ENCODE peak calls at places on chromosomes 7 and 10, in six cellular contexts. J is mesendoderm; X is activated CD4-positive, CD25-positive, alpha-beta regulatory T cell treated with anti-CD3 and anti-CD28 coated beads, Interleukin-2, amount 50 U/mL, for 72 hours; S is psoas muscle; H is neural progenitor cell; R is frontal cortex. V is an unnamed sample.

GRCh38 chr10:33258951-33259350 is 75.5 kb downstream of the NRP1 start:
- DNase-seq in J (peak; percentile 62), S (no peak), R (no peak), H (peak; percentile 59), X (no peak), V (peak; percentile 62)

GRCh38 chr7:38873433-38873832 is 35.6 kb downstream of the VPS41 start:
- DNase-seq in S (no peak), J (no peak), H (no peak), X (no peak), R (no peak), V (no peak)

GRCh38 chr10:45444976-45445898 is 71.2 kb downstream of the ALOX5 start:
- DNase-seq in J (no peak), X (no peak), R (peak; percentile 69), S (peak; percentile 47), H (no peak), V (no peak)

GRCh38 chr10:22997102-22997501 is 69.2 kb downstream of the ARMC3 start:
- DNase-seq in X (no peak), H (peak; percentile 16), J (peak; percentile 50), S (no peak), R (no peak), V (no peak)

GRCh38 chr10:94088926-94089381 is 95.2 kb downstream of the PLCE1 start:
- DNase-seq in J (no peak), R (no peak), X (no peak), H (peak; percentile 42), S (no peak), V (no peak)

GRCh38 chr10:125641398-125641797 is 41.6 kb downstream of the TEX36 start:
- DNase-seq in S (no peak), X (no peak), H (no peak), J (no peak), R (no peak), V (no peak)

GRCh38 chr7:73822319-73823173 is 8.2 kb upstream of the CLDN4 start:
- DNase-seq in X (no peak), S (peak; percentile 78), H (peak; percentile 51), J (peak; percentile 57), R (no peak), V (peak; percentile 64)

GRCh38 chr10:794382-794956 is 105.0 kb upstream of the DIP2C start:
- DNase-seq in R (no peak), X (no peak), S (no peak), H (peak; percentile 55), J (peak; percentile 69), V (peak; percentile 35)

GRCh38 chr10:76543655-76544054 is 1094.0 kb downstream of the KCNMA1 start:
- DNase-seq in S (no peak), R (no peak), X (no peak), H (no peak), J (no peak), V (no peak)

GRCh38 chr7:139738101-139738489 is 39.7 kb downstream of the HIPK2 start:
- DNase-seq in S (no peak), J (no peak), R (no peak), X (no peak), H (no peak), V (no peak)

GRCh38 chr10:14009315-14010082 is 321.2 kb downstream of the FRMD4A start:
- DNase-seq in J (no peak), H (no peak), R (no peak), S (no peak), X (peak; percentile 44), V (no peak)

GRCh38 chr10:119817991-119818888 is 54.4 kb downstream of the MCMBP start:
- DNase-seq in J (peak; percentile 98), X (peak; percentile 36), H (peak; percentile 96), S (peak; percentile 67), R (peak; percentile 50), V (peak; percentile 98)

GRCh38 chr10:132685121-132685891 is 100.6 kb downstream of the NKX6-2 start:
- DNase-seq in S (no peak), R (peak; percentile 81), H (peak; percentile 20), J (no peak), X (no peak), V (peak; percentile 40)

GRCh38 chr10:118698421-118698820 is 56.3 kb downstream of the CACUL1 start:
- DNase-seq in S (no peak), X (peak; percentile 65), R (no peak), H (no peak), J (peak; percentile 91), V (peak; percentile 39)

GRCh38 chr10:30378607-30379006 is 29.5 kb upstream of the MTPAP start:
- DNase-seq in X (no peak), S (no peak), H (no peak), R (no peak), J (peak; percentile 25), V (peak; percentile 55)

GRCh38 chr7:93943816-93944540 is 22.4 kb downstream of the GNG11 start:
- DNase-seq in R (no peak), S (no peak), X (no peak), J (no peak), H (no peak), V (no peak)

GRCh38 chr10:43227911-43228782 is 38.7 kb downstream of the RASGEF1A start:
- DNase-seq in S (peak; percentile 9), H (no peak), X (peak; percentile 27), R (no peak), J (no peak), V (no peak)

GRCh38 chr7:83655951-83656556 is 7.1 kb upstream of the SEMA3E start:
- DNase-seq in X (no peak), R (no peak), S (no peak), J (peak; percentile 65), H (peak; percentile 54), V (no peak)

GRCh38 chr10:123759496-123760070 is 93.4 kb downstream of the GPR26 start:
- DNase-seq in J (peak; percentile 44), R (no peak), S (no peak), X (no peak), H (peak; percentile 37), V (peak; percentile 19)